ENCODE peak calls at places on chromosomes 2 and 18, in four cellular contexts. E is H9, A is mesendoderm, P is IMR-90. W is an unnamed sample.

GRCh38 chr2:104844813-104845551 is 8.9 kb upstream of the POU3F3 start:
- DNase-seq in E (peak), A (peak), P (no peak), W (no peak)

GRCh38 chr18:46516555-46516954 is 140.5 kb downstream of the LOXHD1 start:
- DNase-seq in P (no peak), A (no peak), E (no peak), W (no peak)

GRCh38 chr2:72378737-72379346 is 231.2 kb upstream of the CYP26B1 start:
- DNase-seq in P (no peak), A (peak), E (no peak), W (no peak)

GRCh38 chr2:44833123-44834069 is 108.1 kb upstream of the SIX3 start:
- DNase-seq in E (no peak), A (no peak), P (peak), W (no peak)

GRCh38 chr18:59837586-59837985 is 62.2 kb upstream of the PMAIP1 start:
- DNase-seq in E (peak), A (peak), P (peak), W (peak)

GRCh38 chr18:31581498-31582197 is 10.0 kb upstream of the TTR start:
- DNase-seq in P (peak), A (peak), E (no peak), W (peak)

GRCh38 chr2:96819101-96819875 is 3.2 kb downstream of the CNNM3 start:
- DNase-seq in A (peak), P (no peak), E (peak), W (no peak)

GRCh38 chr18:23487738-23488625 is 15.3 kb upstream of the RMC1 start:
- DNase-seq in P (peak), A (no peak), E (no peak), W (peak)

GRCh38 chr18:23575309-23575651 is 11.0 kb downstream of the NPC1 start:
- DNase-seq in P (no peak), A (no peak), E (no peak), W (no peak)

GRCh38 chr2:68594674-68595492 is 48.5 kb upstream of the PROKR1 start:
- DNase-seq in A (peak), E (peak), P (peak), W (peak)

GRCh38 chr2:120403676-120404075 is 57.7 kb downstream of the INHBB start:
- DNase-seq in E (no peak), A (no peak), P (no peak), W (no peak)

GRCh38 chr2:158024288-158024898 is 77.3 kb upstream of the UPP2 start:
- DNase-seq in E (no peak), A (peak), P (peak), W (peak)

GRCh38 chr2:62464608-62465007 is 41.4 kb downstream of the TMEM17 start:
- DNase-seq in P (no peak), E (no peak), A (no peak), W (no peak)

GRCh38 chr2:62466501-62466854 is 39.5 kb downstream of the TMEM17 start:
- DNase-seq in A (no peak), E (no peak), P (no peak), W (no peak)

GRCh38 chr2:62465039-62465740 is 40.8 kb downstream of the TMEM17 start:
- DNase-seq in A (no peak), P (no peak), E (no peak), W (no peak)

GRCh38 chr2:62467100-62467474 is 38.9 kb downstream of the TMEM17 start:
- DNase-seq in E (no peak), A (no peak), P (no peak), W (no peak)

DNA sequence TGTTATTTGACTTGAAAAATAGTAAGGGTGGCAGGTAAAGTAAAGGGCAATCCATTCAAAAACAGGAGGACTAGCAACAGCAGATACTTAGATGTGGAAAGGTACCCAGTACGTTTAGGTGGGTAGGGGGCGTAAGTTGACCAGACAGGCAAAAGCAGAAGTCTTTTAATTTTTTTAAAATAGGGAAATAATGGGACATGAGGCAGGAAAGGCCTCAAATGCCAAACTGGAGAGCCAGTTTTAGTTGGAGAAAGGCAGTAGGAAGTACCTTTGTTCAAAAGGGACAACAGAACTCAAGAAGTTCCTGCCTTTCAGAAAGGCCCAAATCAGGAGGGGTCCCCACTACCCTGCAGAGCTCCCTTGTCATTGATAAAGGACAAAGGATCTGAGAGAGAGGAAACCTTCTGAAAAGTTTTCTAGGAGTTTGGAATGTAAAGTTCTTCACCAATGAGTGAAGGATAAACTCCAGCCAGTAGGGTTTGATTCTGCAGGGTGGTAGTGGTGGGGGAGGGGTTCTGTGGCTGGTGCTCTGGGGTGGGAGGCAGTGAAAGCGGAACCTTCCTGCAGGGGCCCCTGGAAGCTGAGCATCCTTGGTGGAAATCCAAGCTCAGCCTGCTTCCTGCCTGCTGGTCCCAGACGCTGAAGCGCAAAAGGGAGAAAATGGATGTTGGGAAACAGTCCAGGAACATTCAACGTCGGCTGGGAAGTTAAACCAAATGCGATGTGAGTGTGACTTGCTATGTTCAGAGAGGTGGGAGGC is 40.1 kb downstream of the TMEM17 start:
- DNase-seq in A (no peak), E (peak), P (no peak), W (no peak)
- H4K8ac ChIP-seq in A (no peak), E (peak), P (peak), W (no peak)

GRCh38 chr2:70886541-70886987 is 49.1 kb upstream of the ATP6V1B1 start:
- DNase-seq in E (peak), P (no peak), A (no peak), W (no peak)

GRCh38 chr2:70888925-70889715 is 46.6 kb upstream of the ATP6V1B1 start:
- DNase-seq in E (peak), P (no peak), A (peak), W (no peak)

GRCh38 chr2:70887550-70888229 is 48.0 kb upstream of the ATP6V1B1 start:
- DNase-seq in A (no peak), P (no peak), E (peak), W (no peak)

GRCh38 chr2:70888389-70888924 is 47.2 kb upstream of the ATP6V1B1 start:
- DNase-seq in E (no peak), A (no peak), P (no peak), W (no peak)

GRCh38 chr2:70887208-70887549 is 48.5 kb upstream of the ATP6V1B1 start:
- DNase-seq in P (no peak), A (no peak), E (no peak), W (no peak)
- H4K8ac ChIP-seq in P (no peak), A (no peak), E (no peak), W (no peak)

GRCh38 chr18:48085781-48086487 is 155.5 kb upstream of the SMAD2 start:
- DNase-seq in A (no peak), E (no peak), P (no peak), W (no peak)
- H4K8ac ChIP-seq in A (no peak), E (no peak), P (no peak), W (no peak)

GRCh38 chr2:160222546-160223281 is 22.6 kb upstream of the ITGB6 start:
- DNase-seq in E (no peak), A (no peak), P (no peak), W (no peak)
- H4K8ac ChIP-seq in E (no peak), A (no peak), P (peak), W (peak)

DNA sequence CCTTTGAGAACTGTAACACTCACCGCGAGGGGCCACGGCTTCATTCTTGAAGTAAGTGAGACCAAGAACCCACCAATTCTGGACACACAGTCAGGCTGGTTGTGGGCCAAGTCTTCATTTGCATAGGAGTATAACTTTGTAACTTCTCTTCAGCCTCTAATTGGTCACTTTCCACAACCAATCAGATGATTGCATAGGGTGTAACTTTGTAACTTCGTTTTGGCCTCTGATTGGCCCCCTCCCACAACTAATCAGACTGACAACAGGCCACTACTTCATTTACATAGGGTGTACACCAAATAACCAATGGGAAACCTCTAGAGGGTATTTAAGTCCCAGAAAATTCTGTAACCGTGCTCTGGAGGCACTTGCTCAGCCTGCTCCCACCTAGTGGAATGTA is 77.5 kb upstream of the TCF4 start:
- DNase-seq in P (no peak), A (no peak), E (no peak), W (no peak)
- H4K8ac ChIP-seq in P (no peak), A (no peak), E (no peak), W (no peak)

DNA sequence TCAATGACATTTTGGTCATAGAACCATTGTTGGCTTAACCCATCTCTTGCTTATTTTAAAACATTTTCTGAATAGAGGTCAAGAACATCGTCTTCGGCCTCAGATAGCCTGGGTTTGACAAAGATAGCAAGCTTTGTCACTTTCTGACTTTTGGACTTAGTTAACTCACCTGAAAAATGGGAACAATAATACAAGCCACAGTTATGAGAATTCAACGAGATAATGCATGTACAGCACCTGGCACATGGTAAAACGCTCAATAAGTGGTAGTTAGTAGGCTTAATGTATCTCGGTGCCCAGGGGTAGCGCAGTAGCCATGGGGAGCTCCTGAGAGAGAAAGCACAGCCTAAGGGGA is 446 bp upstream of the COPS7B start:
- DNase-seq in A (no peak), P (no peak), E (no peak), W (no peak)
- H4K8ac ChIP-seq in A (no peak), P (peak), E (peak), W (peak)